ENCODE peak calls at places on chromosomes 6 and 20, in ten cellular contexts. One of them, this sample, is unnamed.

GRCh38 chr6:56667336-56667735 is 24.6 kb upstream of the DST start:
- DNase-seq in effector memory CD4-positive, alpha-beta T cell: no peak
- DNase-seq in activated T-cell treated with anti-CD3 and anti-CD28 coated beads for 1 hour: no peak
- DNase-seq in stimulated activated CD4-positive, alpha-beta T cell treated with anti-CD3 and anti-CD28 coated beads, Interleukin-4, amount 100 ng/mL, for 4 hours: no peak
- DNase-seq in HS-27A: no peak
- DNase-seq in GM13976: no peak
- DNase-seq in ovary: no peak
- DNase-seq in activated gamma-delta T cell treated with anti-CD3 and anti-CD28 coated beads, Interleukin-2, amount 50 U/mL, for 16 hours: no peak
- DNase-seq in psoas muscle: no peak
- DNase-seq in BE2C: no peak
- DNase-seq in this sample: no peak

GRCh38 chr20:61674688-61675087 is 391.0 kb downstream of the TAF4 start:
- DNase-seq in GM13976: no peak
- DNase-seq in psoas muscle: no peak
- DNase-seq in BE2C: no peak
- DNase-seq in HS-27A: no peak
- DNase-seq in ovary: no peak
- DNase-seq in effector memory CD4-positive, alpha-beta T cell: no peak
- DNase-seq in stimulated activated CD4-positive, alpha-beta T cell treated with anti-CD3 and anti-CD28 coated beads, Interleukin-4, amount 100 ng/mL, for 4 hours: no peak
- DNase-seq in activated gamma-delta T cell treated with anti-CD3 and anti-CD28 coated beads, Interleukin-2, amount 50 U/mL, for 16 hours: no peak
- DNase-seq in activated T-cell treated with anti-CD3 and anti-CD28 coated beads for 1 hour: no peak
- DNase-seq in this sample: no peak

GRCh38 chr6:15421945-15422733 is 176.3 kb downstream of the JARID2 start:
- DNase-seq in BE2C: no peak
- DNase-seq in activated gamma-delta T cell treated with anti-CD3 and anti-CD28 coated beads, Interleukin-2, amount 50 U/mL, for 16 hours: no peak
- DNase-seq in stimulated activated CD4-positive, alpha-beta T cell treated with anti-CD3 and anti-CD28 coated beads, Interleukin-4, amount 100 ng/mL, for 4 hours: no peak
- DNase-seq in HS-27A: no peak
- DNase-seq in activated T-cell treated with anti-CD3 and anti-CD28 coated beads for 1 hour: no peak
- DNase-seq in ovary: no peak
- DNase-seq in psoas muscle: no peak
- DNase-seq in effector memory CD4-positive, alpha-beta T cell: no peak
- DNase-seq in GM13976: peak; percentile 55
- DNase-seq in this sample: no peak

GRCh38 chr6:18214003-18214402 is 50.3 kb downstream of the DEK start:
- DNase-seq in stimulated activated CD4-positive, alpha-beta T cell treated with anti-CD3 and anti-CD28 coated beads, Interleukin-4, amount 100 ng/mL, for 4 hours: no peak
- DNase-seq in psoas muscle: no peak
- DNase-seq in HS-27A: no peak
- DNase-seq in GM13976: peak; percentile 49
- DNase-seq in activated gamma-delta T cell treated with anti-CD3 and anti-CD28 coated beads, Interleukin-2, amount 50 U/mL, for 16 hours: no peak
- DNase-seq in effector memory CD4-positive, alpha-beta T cell: no peak
- DNase-seq in BE2C: no peak
- DNase-seq in activated T-cell treated with anti-CD3 and anti-CD28 coated beads for 1 hour: no peak
- DNase-seq in ovary: no peak
- DNase-seq in this sample: no peak

GRCh38 chr20:43357352-43357751 is 100.3 kb upstream of the SRSF6 start:
- DNase-seq in effector memory CD4-positive, alpha-beta T cell: no peak
- DNase-seq in GM13976: no peak
- DNase-seq in ovary: no peak
- DNase-seq in activated gamma-delta T cell treated with anti-CD3 and anti-CD28 coated beads, Interleukin-2, amount 50 U/mL, for 16 hours: no peak
- DNase-seq in BE2C: no peak
- DNase-seq in psoas muscle: no peak
- DNase-seq in HS-27A: no peak
- DNase-seq in activated T-cell treated with anti-CD3 and anti-CD28 coated beads for 1 hour: no peak
- DNase-seq in stimulated activated CD4-positive, alpha-beta T cell treated with anti-CD3 and anti-CD28 coated beads, Interleukin-4, amount 100 ng/mL, for 4 hours: no peak
- DNase-seq in this sample: no peak

GRCh38 chr20:63382551-63383300 is 21.6 kb upstream of the CHRNA4 start:
- DNase-seq in effector memory CD4-positive, alpha-beta T cell: no peak
- DNase-seq in activated gamma-delta T cell treated with anti-CD3 and anti-CD28 coated beads, Interleukin-2, amount 50 U/mL, for 16 hours: no peak
- DNase-seq in HS-27A: no peak
- DNase-seq in BE2C: no peak
- DNase-seq in psoas muscle: no peak
- DNase-seq in activated T-cell treated with anti-CD3 and anti-CD28 coated beads for 1 hour: no peak
- DNase-seq in stimulated activated CD4-positive, alpha-beta T cell treated with anti-CD3 and anti-CD28 coated beads, Interleukin-4, amount 100 ng/mL, for 4 hours: no peak
- DNase-seq in ovary: no peak
- DNase-seq in GM13976: no peak
- DNase-seq in this sample: no peak

GRCh38 chr6:130426078-130426726 is 60.4 kb downstream of the TMEM200A start:
- DNase-seq in activated gamma-delta T cell treated with anti-CD3 and anti-CD28 coated beads, Interleukin-2, amount 50 U/mL, for 16 hours: no peak
- DNase-seq in BE2C: no peak
- DNase-seq in ovary: no peak
- DNase-seq in stimulated activated CD4-positive, alpha-beta T cell treated with anti-CD3 and anti-CD28 coated beads, Interleukin-4, amount 100 ng/mL, for 4 hours: no peak
- DNase-seq in GM13976: no peak
- DNase-seq in HS-27A: no peak
- DNase-seq in psoas muscle: no peak
- DNase-seq in activated T-cell treated with anti-CD3 and anti-CD28 coated beads for 1 hour: no peak
- DNase-seq in effector memory CD4-positive, alpha-beta T cell: no peak
- DNase-seq in this sample: no peak

GRCh38 chr6:110481081-110481480 is 4.7 kb upstream of the SLC22A16 start:
- DNase-seq in psoas muscle: no peak
- DNase-seq in effector memory CD4-positive, alpha-beta T cell: no peak
- DNase-seq in ovary: no peak
- DNase-seq in activated gamma-delta T cell treated with anti-CD3 and anti-CD28 coated beads, Interleukin-2, amount 50 U/mL, for 16 hours: no peak
- DNase-seq in activated T-cell treated with anti-CD3 and anti-CD28 coated beads for 1 hour: no peak
- DNase-seq in BE2C: no peak
- DNase-seq in stimulated activated CD4-positive, alpha-beta T cell treated with anti-CD3 and anti-CD28 coated beads, Interleukin-4, amount 100 ng/mL, for 4 hours: no peak
- DNase-seq in HS-27A: no peak
- DNase-seq in GM13976: no peak
- DNase-seq in this sample: no peak

GRCh38 chr6:64334646-64335045 is 699.0 kb downstream of the PHF3 start:
- DNase-seq in GM13976: no peak
- DNase-seq in stimulated activated CD4-positive, alpha-beta T cell treated with anti-CD3 and anti-CD28 coated beads, Interleukin-4, amount 100 ng/mL, for 4 hours: no peak
- DNase-seq in HS-27A: no peak
- DNase-seq in effector memory CD4-positive, alpha-beta T cell: no peak
- DNase-seq in activated T-cell treated with anti-CD3 and anti-CD28 coated beads for 1 hour: no peak
- DNase-seq in activated gamma-delta T cell treated with anti-CD3 and anti-CD28 coated beads, Interleukin-2, amount 50 U/mL, for 16 hours: no peak
- DNase-seq in ovary: no peak
- DNase-seq in psoas muscle: no peak
- DNase-seq in BE2C: no peak
- DNase-seq in this sample: no peak

GRCh38 chr6:11969092-11969491 is 43.0 kb upstream of the HIVEP1 start:
- DNase-seq in ovary: no peak
- DNase-seq in activated gamma-delta T cell treated with anti-CD3 and anti-CD28 coated beads, Interleukin-2, amount 50 U/mL, for 16 hours: no peak
- DNase-seq in activated T-cell treated with anti-CD3 and anti-CD28 coated beads for 1 hour: no peak
- DNase-seq in BE2C: no peak
- DNase-seq in GM13976: no peak
- DNase-seq in stimulated activated CD4-positive, alpha-beta T cell treated with anti-CD3 and anti-CD28 coated beads, Interleukin-4, amount 100 ng/mL, for 4 hours: no peak
- DNase-seq in HS-27A: no peak
- DNase-seq in psoas muscle: no peak
- DNase-seq in effector memory CD4-positive, alpha-beta T cell: no peak
- DNase-seq in this sample: no peak

GRCh38 chr6:144559865-144560603 is 274.9 kb downstream of the UTRN start:
- DNase-seq in BE2C: no peak
- DNase-seq in GM13976: no peak
- DNase-seq in HS-27A: no peak
- DNase-seq in ovary: no peak
- DNase-seq in stimulated activated CD4-positive, alpha-beta T cell treated with anti-CD3 and anti-CD28 coated beads, Interleukin-4, amount 100 ng/mL, for 4 hours: no peak
- DNase-seq in activated T-cell treated with anti-CD3 and anti-CD28 coated beads for 1 hour: no peak
- DNase-seq in activated gamma-delta T cell treated with anti-CD3 and anti-CD28 coated beads, Interleukin-2, amount 50 U/mL, for 16 hours: no peak
- DNase-seq in psoas muscle: no peak
- DNase-seq in effector memory CD4-positive, alpha-beta T cell: peak; percentile 10
- DNase-seq in this sample: no peak

GRCh38 chr6:162058281-162058875 is 669.2 kb downstream of the PRKN start:
- DNase-seq in psoas muscle: no peak
- DNase-seq in stimulated activated CD4-positive, alpha-beta T cell treated with anti-CD3 and anti-CD28 coated beads, Interleukin-4, amount 100 ng/mL, for 4 hours: no peak
- DNase-seq in effector memory CD4-positive, alpha-beta T cell: no peak
- DNase-seq in activated gamma-delta T cell treated with anti-CD3 and anti-CD28 coated beads, Interleukin-2, amount 50 U/mL, for 16 hours: no peak
- DNase-seq in BE2C: no peak
- DNase-seq in HS-27A: no peak
- DNase-seq in ovary: no peak
- DNase-seq in GM13976: no peak
- DNase-seq in activated T-cell treated with anti-CD3 and anti-CD28 coated beads for 1 hour: no peak
- DNase-seq in this sample: no peak

GRCh38 chr6:3743541-3743940 is 8.0 kb downstream of the PXDC1 start:
- DNase-seq in psoas muscle: no peak
- DNase-seq in HS-27A: no peak
- DNase-seq in GM13976: no peak
- DNase-seq in ovary: no peak
- DNase-seq in stimulated activated CD4-positive, alpha-beta T cell treated with anti-CD3 and anti-CD28 coated beads, Interleukin-4, amount 100 ng/mL, for 4 hours: no peak
- DNase-seq in effector memory CD4-positive, alpha-beta T cell: no peak
- DNase-seq in activated gamma-delta T cell treated with anti-CD3 and anti-CD28 coated beads, Interleukin-2, amount 50 U/mL, for 16 hours: no peak
- DNase-seq in activated T-cell treated with anti-CD3 and anti-CD28 coated beads for 1 hour: no peak
- DNase-seq in BE2C: no peak
- DNase-seq in this sample: no peak

GRCh38 chr20:58895099-58895795 is 42.7 kb downstream of the GNAS start:
- DNase-seq in psoas muscle: no peak
- DNase-seq in activated T-cell treated with anti-CD3 and anti-CD28 coated beads for 1 hour: no peak
- DNase-seq in activated gamma-delta T cell treated with anti-CD3 and anti-CD28 coated beads, Interleukin-2, amount 50 U/mL, for 16 hours: no peak
- DNase-seq in BE2C: no peak
- DNase-seq in HS-27A: no peak
- DNase-seq in GM13976: no peak
- DNase-seq in ovary: no peak
- DNase-seq in effector memory CD4-positive, alpha-beta T cell: no peak
- DNase-seq in stimulated activated CD4-positive, alpha-beta T cell treated with anti-CD3 and anti-CD28 coated beads, Interleukin-4, amount 100 ng/mL, for 4 hours: no peak
- DNase-seq in this sample: no peak

GRCh38 chr20:37337208-37337955 is 8.6 kb upstream of the SRC start:
- DNase-seq in psoas muscle: no peak
- DNase-seq in stimulated activated CD4-positive, alpha-beta T cell treated with anti-CD3 and anti-CD28 coated beads, Interleukin-4, amount 100 ng/mL, for 4 hours: no peak
- DNase-seq in ovary: no peak
- DNase-seq in GM13976: no peak
- DNase-seq in activated T-cell treated with anti-CD3 and anti-CD28 coated beads for 1 hour: no peak
- DNase-seq in BE2C: no peak
- DNase-seq in HS-27A: no peak
- DNase-seq in activated gamma-delta T cell treated with anti-CD3 and anti-CD28 coated beads, Interleukin-2, amount 50 U/mL, for 16 hours: no peak
- DNase-seq in effector memory CD4-positive, alpha-beta T cell: no peak
- DNase-seq in this sample: no peak

GRCh38 chr6:109794201-109794926 is 103.3 kb downstream of the FIG4 start:
- DNase-seq in activated gamma-delta T cell treated with anti-CD3 and anti-CD28 coated beads, Interleukin-2, amount 50 U/mL, for 16 hours: no peak
- DNase-seq in stimulated activated CD4-positive, alpha-beta T cell treated with anti-CD3 and anti-CD28 coated beads, Interleukin-4, amount 100 ng/mL, for 4 hours: no peak
- DNase-seq in GM13976: no peak
- DNase-seq in BE2C: no peak
- DNase-seq in activated T-cell treated with anti-CD3 and anti-CD28 coated beads for 1 hour: no peak
- DNase-seq in effector memory CD4-positive, alpha-beta T cell: no peak
- DNase-seq in HS-27A: peak; percentile 85
- DNase-seq in ovary: no peak
- DNase-seq in psoas muscle: no peak
- DNase-seq in this sample: no peak

GRCh38 chr6:150251566-150252186 is 108.8 kb downstream of the PPP1R14C start:
- DNase-seq in activated gamma-delta T cell treated with anti-CD3 and anti-CD28 coated beads, Interleukin-2, amount 50 U/mL, for 16 hours: no peak
- DNase-seq in ovary: no peak
- DNase-seq in effector memory CD4-positive, alpha-beta T cell: no peak
- DNase-seq in HS-27A: no peak
- DNase-seq in psoas muscle: peak; percentile 69
- DNase-seq in GM13976: no peak
- DNase-seq in BE2C: no peak
- DNase-seq in stimulated activated CD4-positive, alpha-beta T cell treated with anti-CD3 and anti-CD28 coated beads, Interleukin-4, amount 100 ng/mL, for 4 hours: no peak
- DNase-seq in activated T-cell treated with anti-CD3 and anti-CD28 coated beads for 1 hour: no peak
- DNase-seq in this sample: no peak

GRCh38 chr20:49706548-49707517 is 6.8 kb downstream of the B4GALT5 start:
- DNase-seq in psoas muscle: no peak
- DNase-seq in GM13976: no peak
- DNase-seq in activated gamma-delta T cell treated with anti-CD3 and anti-CD28 coated beads, Interleukin-2, amount 50 U/mL, for 16 hours: no peak
- DNase-seq in ovary: no peak
- DNase-seq in HS-27A: no peak
- DNase-seq in stimulated activated CD4-positive, alpha-beta T cell treated with anti-CD3 and anti-CD28 coated beads, Interleukin-4, amount 100 ng/mL, for 4 hours: no peak
- DNase-seq in effector memory CD4-positive, alpha-beta T cell: no peak
- DNase-seq in activated T-cell treated with anti-CD3 and anti-CD28 coated beads for 1 hour: no peak
- DNase-seq in BE2C: peak; percentile 15
- DNase-seq in this sample: no peak

GRCh38 chr6:25423358-25423757 is 144.2 kb downstream of the CARMIL1 start:
- DNase-seq in ovary: no peak
- DNase-seq in HS-27A: no peak
- DNase-seq in effector memory CD4-positive, alpha-beta T cell: no peak
- DNase-seq in stimulated activated CD4-positive, alpha-beta T cell treated with anti-CD3 and anti-CD28 coated beads, Interleukin-4, amount 100 ng/mL, for 4 hours: no peak
- DNase-seq in BE2C: no peak
- DNase-seq in activated T-cell treated with anti-CD3 and anti-CD28 coated beads for 1 hour: no peak
- DNase-seq in psoas muscle: no peak
- DNase-seq in activated gamma-delta T cell treated with anti-CD3 and anti-CD28 coated beads, Interleukin-2, amount 50 U/mL, for 16 hours: no peak
- DNase-seq in GM13976: no peak
- DNase-seq in this sample: no peak

GRCh38 chr20:41704896-41705295 is 86.7 kb upstream of the CHD6 start:
- DNase-seq in psoas muscle: no peak
- DNase-seq in HS-27A: no peak
- DNase-seq in GM13976: no peak
- DNase-seq in activated T-cell treated with anti-CD3 and anti-CD28 coated beads for 1 hour: no peak
- DNase-seq in activated gamma-delta T cell treated with anti-CD3 and anti-CD28 coated beads, Interleukin-2, amount 50 U/mL, for 16 hours: no peak
- DNase-seq in stimulated activated CD4-positive, alpha-beta T cell treated with anti-CD3 and anti-CD28 coated beads, Interleukin-4, amount 100 ng/mL, for 4 hours: no peak
- DNase-seq in ovary: no peak
- DNase-seq in BE2C: no peak
- DNase-seq in effector memory CD4-positive, alpha-beta T cell: no peak
- DNase-seq in this sample: no peak

This sample was measured in GM12891.